ENCODE peak calls at places on chromosomes 12 and 14, in five cellular contexts. G is ACHN; Y is HEK293T; D is stimulated activated naive CD4-positive, alpha-beta T cell; Z is AG09309. X is an unnamed sample.

GRCh38 chr12:101655400-101655799 is 42.0 kb upstream of the CHPT1 start:
- DNase-seq in G (no peak), Y (no peak), D (no peak), Z (no peak), X (no peak)

GRCh38 chr14:100526057-100526456 is 61.2 kb downstream of the BEGAIN start:
- DNase-seq in G (no peak), Z (no peak), Y (no peak), D (no peak), X (no peak)

GRCh38 chr14:52005625-52006024 is 16.3 kb downstream of the RTRAF start:
- DNase-seq in D (no peak), G (no peak), Z (no peak), Y (no peak), X (no peak)

GRCh38 chr14:77130386-77130785 is 11.2 kb downstream of the ZDHHC22 start:
- DNase-seq in Y (no peak), D (no peak), G (no peak), Z (no peak), X (no peak)

GRCh38 chr14:104885973-104886689 is 21.1 kb downstream of the CEP170B start:
- DNase-seq in D (no peak), G (no peak), Y (no peak), Z (no peak), X (no peak)

GRCh38 chr14:69152181-69152943 is 557 bp downstream of the DCAF5 start:
- DNase-seq in Y (peak; percentile 39), G (peak; percentile 32), Z (no peak), D (peak; percentile 73), X (no peak)

GRCh38 chr14:53999061-53999488 is 42.5 kb upstream of the BMP4 start:
- DNase-seq in Y (peak; percentile 17), G (peak; percentile 11), D (no peak), Z (peak; percentile 94), X (no peak)

GRCh38 chr12:754238-754816 is 1.9 kb downstream of the WNK1 start:
- DNase-seq in Z (no peak), G (peak; percentile 49), D (no peak), Y (no peak), X (peak; percentile 23)

GRCh38 chr12:6226002-6226700 is 26.0 kb downstream of the CD9 start:
- DNase-seq in G (no peak), Y (no peak), D (no peak), Z (no peak), X (no peak)

GRCh38 chr12:103901518-103902173 is 28.6 kb upstream of the HSP90B1 start:
- DNase-seq in D (peak; percentile 79), Z (no peak), Y (no peak), G (no peak), X (peak; percentile 80)

GRCh38 chr12:80777587-80777986 is 60.9 kb downstream of the MYF5 start:
- DNase-seq in D (no peak), Y (no peak), G (no peak), Z (no peak), X (no peak)

GRCh38 chr14:26730929-26731618 is 133.2 kb upstream of the NOVA1 start:
- DNase-seq in Z (no peak), Y (peak; percentile 47), D (no peak), G (peak; percentile 27), X (no peak)

GRCh38 chr14:25833341-25834121 is 764.3 kb downstream of the NOVA1 start:
- DNase-seq in Y (peak; percentile 53), G (peak; percentile 40), D (no peak), Z (no peak), X (no peak)

GRCh38 chr12:2902287-2902880 is 11.7 kb downstream of the TULP3 start:
- DNase-seq in Y (no peak), Z (no peak), D (no peak), G (no peak), X (no peak)

GRCh38 chr14:100778951-100779690 is 46.8 kb upstream of the MEG3 start:
- DNase-seq in G (no peak), D (no peak), Y (no peak), Z (no peak), X (no peak)

GRCh38 chr12:49968431-49968830 is 4.3 kb upstream of the AQP6 start:
- DNase-seq in Y (no peak), D (no peak), G (no peak), Z (no peak), X (no peak)

X was measured in naive thymus-derived CD4-positive, alpha-beta T cell.